ENCODE peak calls at places on chromosome 3, in four cellular contexts. L is psoas muscle, I is fibroblast of the aortic adventitia, H is A172. A is an unnamed sample.

GRCh38 chr3:70933105-70933810 is 620.8 kb upstream of the MDFIC2 start:
- DNase-seq in L (no peak), I (no peak), H (peak), A (no peak)

GRCh38 chr3:100087203-100087602 is 27.1 kb downstream of the FILIP1L start:
- DNase-seq in L (no peak), I (peak), H (peak), A (no peak)

GRCh38 chr3:172138792-172139507 is 99.6 kb downstream of the FNDC3B start:
- DNase-seq in L (peak), I (no peak), H (peak), A (no peak)

GRCh38 chr3:143352850-143353550 is 233.4 kb downstream of the CHST2 start:
- DNase-seq in L (no peak), I (no peak), H (no peak), A (no peak)

GRCh38 chr3:160856450-160856849 is 100.4 kb downstream of the PPM1L start:
- DNase-seq in I (no peak), L (no peak), H (no peak), A (no peak)

GRCh38 chr3:365268-365667 is 168.7 kb downstream of the CHL1 start:
- DNase-seq in I (no peak), H (no peak), L (no peak), A (no peak)

GRCh38 chr3:193910886-193911738 is 224.8 kb upstream of the HES1 start:
- DNase-seq in L (no peak), I (no peak), H (no peak), A (no peak)

GRCh38 chr3:142429582-142429981 is 18.3 kb downstream of the XRN1 start:
- DNase-seq in H (no peak), L (no peak), I (no peak), A (no peak)

GRCh38 chr3:149610351-149611105 is 47.3 kb downstream of the WWTR1 start:
- DNase-seq in I (no peak), H (no peak), L (peak), A (no peak)

GRCh38 chr3:104578558-104578957 is 788.2 kb upstream of the ALCAM start:
- DNase-seq in L (no peak), H (no peak), I (no peak), A (no peak)

GRCh38 chr3:27357665-27358258 is 11.4 kb downstream of the NEK10 start:
- DNase-seq in I (peak), L (no peak), H (peak), A (peak)

GRCh38 chr3:110341047-110341446 is 730.6 kb upstream of the NECTIN3 start:
- DNase-seq in I (peak), L (no peak), H (no peak), A (no peak)

A was measured in CD8-positive, alpha-beta memory T cell.